ENCODE peak calls at places on chromosomes 3 and 15, in ten cellular contexts. B is IMR-90, Q is hepatocyte, X is HFF-Myc, H is HCT116, W is transverse colon, E is esophagus squamous epithelium, O is astrocyte, A is cardiac muscle cell, N is endothelial cell of umbilical vein. K is an unnamed sample.

GRCh38 chr3:185422677-185423076 is 59.7 kb downstream of the MAP3K13 start:
- DNase-seq in B (no peak), Q (no peak), X (no peak), H (no peak), W (peak), E (no peak), O (no peak), A (no peak), N (no peak), K (no peak)

GRCh38 chr3:151296226-151296625 is 17.9 kb upstream of the P2RY14 start:
- DNase-seq in B (no peak), Q (no peak), X (no peak), H (no peak), W (no peak), E (no peak), O (no peak), A (no peak), N (no peak), K (no peak)

GRCh38 chr15:69593981-69594966 is 141.7 kb downstream of the RPLP1 start:
- DNase-seq in B (peak), Q (peak), X (no peak), H (no peak), W (peak), E (no peak), O (peak), A (peak), N (no peak), K (no peak)

GRCh38 chr15:88069561-88069960 is 187.0 kb downstream of the NTRK3 start:
- DNase-seq in B (no peak), Q (no peak), X (no peak), H (no peak), W (no peak), E (no peak), O (no peak), A (no peak), N (no peak), K (no peak)

GRCh38 chr3:17302170-17302569 is 417.4 kb downstream of the PLCL2 start:
- DNase-seq in B (no peak), Q (no peak), X (no peak), H (no peak), W (no peak), E (no peak), O (no peak), A (no peak), N (no peak), K (no peak)

GRCh38 chr15:40313531-40314398 is 6.0 kb upstream of the PLCB2 start:
- DNase-seq in B (no peak), Q (peak), X (no peak), H (no peak), W (peak), E (no peak), O (no peak), A (no peak), N (peak), K (no peak)

GRCh38 chr3:114623420-114624046 is 329.7 kb downstream of the TIGIT start:
- DNase-seq in B (no peak), Q (no peak), X (no peak), H (no peak), W (no peak), E (no peak), O (no peak), A (peak), N (peak), K (no peak)

GRCh38 chr3:81218023-81218422 is 543.4 kb downstream of the GBE1 start:
- DNase-seq in B (no peak), Q (peak), X (no peak), H (no peak), W (no peak), E (no peak), O (peak), A (peak), N (peak), K (no peak)

GRCh38 chr3:12970684-12971083 is 102.5 kb downstream of the IQSEC1 start:
- DNase-seq in B (no peak), Q (no peak), X (no peak), H (no peak), W (no peak), E (no peak), O (no peak), A (no peak), N (no peak), K (no peak)

GRCh38 chr3:45226206-45226915 is at the start of gene TMEM158:
- DNase-seq in B (peak), Q (peak), X (no peak), H (no peak), W (peak), E (no peak), O (peak), A (peak), N (peak), K (no peak)

GRCh38 chr3:102114264-102114979 is 265.1 kb downstream of the NFKBIZ start:
- DNase-seq in B (no peak), Q (no peak), X (no peak), H (no peak), W (no peak), E (no peak), O (no peak), A (peak), N (no peak), K (no peak)

GRCh38 chr3:78788839-78789238 is 979.0 kb downstream of the ROBO1 start:
- DNase-seq in B (no peak), Q (no peak), X (no peak), H (no peak), W (no peak), E (no peak), O (no peak), A (no peak), N (no peak), K (no peak)

GRCh38 chr3:195165264-195165608 is 105.7 kb downstream of the XXYLT1 start:
- DNase-seq in B (no peak), Q (no peak), X (no peak), H (no peak), W (no peak), E (no peak), O (no peak), A (no peak), N (no peak), K (no peak)

GRCh38 chr3:127056281-127056680 is 73.4 kb downstream of the PLXNA1 start:
- DNase-seq in B (no peak), Q (no peak), X (no peak), H (no peak), W (no peak), E (no peak), O (no peak), A (no peak), N (no peak), K (no peak)

GRCh38 chr3:53303957-53304356 is 43.4 kb downstream of the DCP1A start:
- DNase-seq in B (peak), Q (no peak), X (no peak), H (no peak), W (no peak), E (no peak), O (no peak), A (peak), N (no peak), K (no peak)

GRCh38 chr3:71311320-71312046 is 272.0 kb downstream of the FOXP1 start:
- DNase-seq in B (no peak), Q (no peak), X (no peak), H (no peak), W (no peak), E (no peak), O (no peak), A (peak), N (peak), K (no peak)

GRCh38 chr3:197749315-197749600 is 425 bp upstream of the FYTTD1 start:
- DNase-seq in B (peak), Q (peak), X (no peak), H (peak), W (peak), E (no peak), O (peak), A (peak), N (no peak), K (peak)
- TF ChIP-seq CTCF in B (no peak), Q (no peak), X (no peak), H (no peak), W (no peak), E (no peak), O (no peak), A (no peak), N (no peak), K (no peak)

GRCh38 chr3:112293368-112294321 is at the start of gene SLC9C1:
- DNase-seq in B (peak), Q (peak), X (peak), H (peak), W (peak), E (no peak), O (peak), A (peak), N (peak), K (peak)
- H3K4me3 ChIP-seq in B (peak), Q (peak), X (peak), H (peak), W (peak), E (peak), O (peak), A (no peak), N (peak), K (peak)

DNA sequence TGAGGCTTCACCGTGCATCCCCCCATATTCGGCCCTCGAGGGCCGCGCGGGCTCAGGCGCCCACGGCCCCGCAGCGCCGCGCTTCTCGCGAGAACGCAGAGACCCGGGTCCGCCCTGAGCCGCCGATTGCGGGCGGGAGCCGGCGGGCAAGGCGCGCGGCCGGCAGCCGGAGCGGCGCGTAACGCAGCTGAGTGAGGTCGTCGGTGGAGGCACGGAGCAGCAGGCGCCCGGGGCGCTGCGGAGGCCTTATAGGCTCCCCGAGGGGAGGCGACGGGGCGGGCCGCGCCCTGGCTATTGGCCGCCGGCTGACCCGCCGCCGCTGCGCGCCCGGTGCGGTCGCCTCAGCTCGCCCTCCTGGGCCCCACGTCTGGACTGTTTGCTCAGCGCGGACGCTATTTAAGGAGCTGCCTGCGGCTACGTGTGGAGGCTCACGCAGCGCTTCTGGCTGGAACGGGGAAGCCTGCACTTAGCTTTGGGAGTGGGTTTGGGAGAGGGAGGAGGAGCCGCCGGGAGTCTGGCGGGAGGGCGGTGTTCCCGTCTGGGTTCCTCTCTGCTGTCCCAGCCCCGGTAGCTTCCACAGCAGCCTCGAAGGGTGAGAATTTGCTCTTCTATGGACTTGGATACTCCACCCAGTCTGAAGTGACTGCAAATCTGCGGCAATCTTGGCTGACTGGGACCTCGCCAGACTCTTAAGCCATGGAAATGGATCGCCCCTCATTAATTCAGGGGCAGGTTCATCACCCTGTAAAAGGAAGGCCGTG is at the start of gene PLOD2:
- DNase-seq in B (peak), Q (peak), X (no peak), H (peak), W (peak), E (no peak), O (peak), A (peak), N (peak), K (no peak)
- TF ChIP-seq CTCF in B (peak), Q (no peak), X (no peak), H (no peak), W (no peak), E (no peak), O (no peak), A (no peak), N (no peak), K (no peak)

DNA sequence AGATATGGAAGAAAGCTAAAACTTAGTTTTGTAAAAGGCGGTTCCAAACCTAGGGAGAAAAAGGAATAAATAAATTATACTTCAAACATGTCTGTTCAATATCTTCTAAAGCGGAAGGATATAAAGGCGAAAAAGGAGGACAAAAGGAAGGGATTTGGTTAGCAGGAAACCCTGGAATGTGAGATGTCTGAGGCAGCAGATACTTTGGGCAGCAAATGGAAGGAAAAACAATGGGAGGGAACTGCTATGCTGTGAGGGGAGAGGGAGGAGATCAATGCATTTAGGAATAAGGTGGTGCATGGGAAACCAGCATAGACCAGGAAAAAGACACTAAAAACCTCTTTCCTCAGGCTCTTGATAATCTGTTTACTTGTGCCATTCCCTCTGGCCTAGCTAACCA is 120.8 kb downstream of the DNAH12 start:
- DNase-seq in B (no peak), Q (no peak), X (no peak), H (no peak), W (no peak), E (no peak), O (no peak), A (no peak), N (peak), K (no peak)
- H3K4me3 ChIP-seq in B (no peak), Q (no peak), X (no peak), H (no peak), W (no peak), E (no peak), O (no peak), A (no peak), N (no peak), K (no peak)

GRCh38 chr15:64089553-64090280 is 3.9 kb downstream of the CIAO2A start:
- DNase-seq in B (no peak), Q (no peak), X (no peak), H (no peak), W (no peak), E (no peak), O (no peak), A (no peak), N (no peak), K (peak)

GRCh38 chr15:64092864-64093626 is 593 bp downstream of the CIAO2A start:
- DNase-seq in B (peak), Q (peak), X (no peak), H (no peak), W (peak), E (no peak), O (peak), A (peak), N (peak), K (no peak)

GRCh38 chr15:64093627-64094417 is at the start of gene CIAO2A:
- DNase-seq in B (peak), Q (peak), X (peak), H (peak), W (peak), E (peak), O (peak), A (peak), N (peak), K (peak)

GRCh38 chr15:64090527-64090926 is 3.1 kb downstream of the CIAO2A start:
- DNase-seq in B (no peak), Q (no peak), X (no peak), H (no peak), W (no peak), E (no peak), O (no peak), A (no peak), N (no peak), K (no peak)

GRCh38 chr15:64092075-64092820 is 1.4 kb downstream of the CIAO2A start:
- DNase-seq in B (no peak), Q (no peak), X (no peak), H (no peak), W (no peak), E (no peak), O (no peak), A (no peak), N (no peak), K (no peak)
- TF ChIP-seq CTCF in B (peak), Q (peak), X (no peak), H (peak), W (no peak), E (no peak), O (no peak), A (no peak), N (no peak), K (no peak)

DNA sequence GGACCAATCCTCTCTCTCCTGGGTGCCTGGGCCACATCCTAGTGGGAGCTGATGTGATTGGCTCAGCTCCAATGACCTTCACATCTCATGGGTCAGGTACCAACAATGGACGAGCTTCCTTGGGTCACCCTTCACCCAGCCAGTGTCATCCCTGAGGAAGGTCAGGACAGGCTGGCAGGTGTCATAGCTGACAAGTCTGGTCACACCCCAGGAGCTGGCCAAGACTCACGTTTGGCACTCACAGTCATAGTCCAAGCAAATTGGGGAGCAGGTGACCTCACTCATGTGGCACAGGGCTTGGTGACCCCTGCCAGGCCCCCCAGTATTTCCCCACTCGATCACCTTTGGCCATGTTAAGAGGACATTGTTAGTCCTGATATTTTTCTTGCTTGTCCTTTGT is 79.4 kb upstream of the POMGNT2 start:
- DNase-seq in B (no peak), Q (no peak), X (no peak), H (no peak), W (no peak), E (no peak), O (no peak), A (no peak), N (no peak), K (no peak)
- H3K4me3 ChIP-seq in B (no peak), Q (no peak), X (no peak), H (no peak), W (no peak), E (no peak), O (no peak), A (no peak), N (no peak), K (no peak)

GRCh38 chr3:188133219-188133618 is 20.7 kb upstream of the LPP start:
- DNase-seq in B (peak), Q (no peak), X (no peak), H (no peak), W (no peak), E (no peak), O (peak), A (peak), N (no peak), K (no peak)

GRCh38 chr3:188126931-188127330 is 27.0 kb upstream of the LPP start:
- DNase-seq in B (no peak), Q (no peak), X (no peak), H (no peak), W (no peak), E (no peak), O (no peak), A (no peak), N (no peak), K (no peak)

GRCh38 chr3:188125076-188125475 is 28.9 kb upstream of the LPP start:
- DNase-seq in B (no peak), Q (no peak), X (no peak), H (no peak), W (no peak), E (no peak), O (no peak), A (no peak), N (no peak), K (no peak)

GRCh38 chr3:188126271-188126670 is 27.7 kb upstream of the LPP start:
- DNase-seq in B (peak), Q (no peak), X (no peak), H (no peak), W (no peak), E (no peak), O (peak), A (no peak), N (no peak), K (no peak)

GRCh38 chr3:188128905-188129304 is 25.1 kb upstream of the LPP start:
- DNase-seq in B (no peak), Q (no peak), X (no peak), H (no peak), W (no peak), E (no peak), O (no peak), A (no peak), N (no peak), K (no peak)
- TF ChIP-seq CTCF in B (no peak), Q (no peak), X (no peak), H (no peak), W (no peak), E (no peak), O (no peak), A (no peak), N (no peak), K (no peak)

DNA sequence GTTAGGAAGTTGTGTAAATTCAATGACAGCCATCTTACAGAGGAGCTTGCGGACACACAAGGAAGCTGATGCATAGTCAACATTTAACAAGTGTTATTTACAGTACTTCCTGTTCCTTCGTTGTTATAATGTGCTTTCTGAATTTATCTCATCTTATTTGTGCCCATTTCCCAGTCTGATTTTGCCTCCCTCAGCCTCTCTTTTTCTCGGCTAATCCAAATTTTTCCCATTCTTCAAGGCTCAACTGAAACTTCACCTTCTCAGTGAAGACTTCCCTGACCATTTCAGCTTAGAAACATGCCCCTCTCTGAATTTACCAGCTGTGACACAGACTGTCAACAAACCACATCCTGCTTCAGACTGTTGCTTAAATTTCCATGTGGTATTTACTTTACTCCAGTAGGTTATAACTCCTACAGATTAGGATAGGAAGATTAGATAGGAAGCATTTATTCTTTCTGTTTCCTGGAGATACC is 55.7 kb upstream of the CP start:
- DNase-seq in B (peak), Q (peak), X (peak), H (no peak), W (no peak), E (no peak), O (peak), A (peak), N (peak), K (no peak)
- H3K4me3 ChIP-seq in B (no peak), Q (no peak), X (no peak), H (no peak), W (no peak), E (no peak), O (no peak), A (no peak), N (no peak), K (no peak)

K was measured in GM12864.